ENCODE peak calls at places on chromosomes 16 and 17, in four cellular contexts. P, U, D and R are unnamed samples.

GRCh38 chr17:39222866-39223834 is 2.6 kb downstream of the STAC2 start:
- DNase-seq in P (no peak), U (no peak), D (no peak), R (no peak)

GRCh38 chr16:55668337-55669281 is 12.8 kb downstream of the SLC6A2 start:
- DNase-seq in P (peak), U (peak), D (peak), R (peak)

GRCh38 chr17:78252111-78252634 is 20.7 kb downstream of the TMEM235 start:
- DNase-seq in P (no peak), U (peak), D (no peak), R (no peak)

GRCh38 chr17:63537001-63537400 is 13.3 kb upstream of the DCAF7 start:
- DNase-seq in P (no peak), U (no peak), D (no peak), R (no peak)

GRCh38 chr17:50056961-50057330 is 1.0 kb downstream of the ITGA3 start:
- DNase-seq in P (peak), U (peak), D (no peak), R (no peak)

GRCh38 chr16:17380613-17381012 is 90.1 kb downstream of the XYLT1 start:
- DNase-seq in P (peak), U (no peak), D (no peak), R (no peak)

GRCh38 chr16:5361322-5361721 is 263.7 kb upstream of the EEF2KMT start:
- DNase-seq in P (no peak), U (no peak), D (no peak), R (no peak)

GRCh38 chr16:87133966-87134945 is 182.9 kb downstream of the C16orf95 start:
- DNase-seq in P (no peak), U (no peak), D (no peak), R (no peak)

GRCh38 chr17:27494192-27495091 is 38.2 kb downstream of the KSR1 start:
- DNase-seq in P (peak), U (peak), D (no peak), R (peak)

GRCh38 chr16:9389543-9390207 is 298.2 kb downstream of the HAPSTR1 start:
- DNase-seq in P (no peak), U (no peak), D (no peak), R (no peak)

GRCh38 chr17:45288825-45289224 is 26.9 kb upstream of the SPATA32 start:
- DNase-seq in P (no peak), U (no peak), D (no peak), R (no peak)

GRCh38 chr17:82231562-82232321 is 2.9 kb downstream of the SLC16A3 start:
- DNase-seq in P (peak), U (peak), D (no peak), R (peak)

GRCh38 chr17:14124854-14125253 is 55.5 kb downstream of the COX10 start:
- DNase-seq in P (no peak), U (no peak), D (no peak), R (no peak)

GRCh38 chr16:12170103-12171025 is 193.8 kb downstream of the SNX29 start:
- DNase-seq in P (peak), U (no peak), D (no peak), R (no peak)

GRCh38 chr17:4247981-4248388 is 15.8 kb downstream of the ANKFY1 start:
- DNase-seq in P (no peak), U (peak), D (peak), R (peak)

GRCh38 chr16:12763517-12763916 is 40.2 kb downstream of the CPPED1 start:
- DNase-seq in P (peak), U (no peak), D (no peak), R (peak)

GRCh38 chr17:80225230-80225629 is 5.0 kb downstream of the SLC26A11 start:
- DNase-seq in P (no peak), U (peak), D (no peak), R (peak)

GRCh38 chr16:10827691-10828341 is 9.2 kb upstream of the TVP23A start:
- DNase-seq in P (peak), U (no peak), D (no peak), R (no peak)

GRCh38 chr17:76273923-76274558 is 8.9 kb downstream of the UBALD2 start:
- DNase-seq in P (no peak), U (no peak), D (no peak), R (no peak)

GRCh38 chr17:59406808-59407381 is 75.4 kb downstream of the YPEL2 start:
- DNase-seq in P (peak), U (no peak), D (no peak), R (no peak)

GRCh38 chr16:15523092-15523541 is 88.7 kb downstream of the BMERB1 start:
- DNase-seq in P (no peak), U (no peak), D (no peak), R (peak)

GRCh38 chr17:17156511-17156910 is 49.6 kb downstream of the PLD6 start:
- DNase-seq in P (peak), U (no peak), D (no peak), R (no peak)

GRCh38 chr17:71978435-71978834 is 142.4 kb upstream of the SOX9 start:
- DNase-seq in P (no peak), U (no peak), D (no peak), R (no peak)

GRCh38 chr16:14329727-14330363 is 258.7 kb downstream of the MRTFB start:
- DNase-seq in P (no peak), U (no peak), D (no peak), R (no peak)

GRCh38 chr16:84278968-84279367 is 15.7 kb upstream of the WFDC1 start:
- DNase-seq in P (no peak), U (peak), D (no peak), R (peak)

GRCh38 chr16:1379054-1379862 is 27.5 kb downstream of the GNPTG start:
- DNase-seq in P (peak), U (no peak), D (no peak), R (peak)

GRCh38 chr17:33334703-33335102 is 41.6 kb upstream of the ASIC2 start:
- DNase-seq in P (no peak), U (no peak), D (no peak), R (no peak)

GRCh38 chr17:72978593-72979218 is 113.8 kb downstream of the SLC39A11 start:
- DNase-seq in P (no peak), U (no peak), D (no peak), R (no peak)

GRCh38 chr16:58022601-58023371 is 2.8 kb upstream of the MMP15 start:
- DNase-seq in P (peak), U (no peak), D (no peak), R (peak)

GRCh38 chr16:85566502-85567100 is 46.5 kb upstream of the GSE1 start:
- DNase-seq in P (no peak), U (peak), D (no peak), R (peak)

GRCh38 chr16:11424118-11424460 is 78.8 kb downstream of the RMI2 start:
- DNase-seq in P (no peak), U (no peak), D (no peak), R (no peak)

GRCh38 chr16:72552675-72553074 is 380.7 kb upstream of the PMFBP1 start:
- DNase-seq in P (peak), U (no peak), D (no peak), R (no peak)

GRCh38 chr17:16941643-16942042 is 30.3 kb downstream of the TNFRSF13B start:
- DNase-seq in P (peak), U (no peak), D (no peak), R (no peak)

GRCh38 chr16:1300664-1301476 is 8.6 kb upstream of the UBE2I start:
- DNase-seq in P (peak), U (peak), D (no peak), R (peak)

GRCh38 chr17:72175787-72176515 is 55.1 kb downstream of the SOX9 start:
- DNase-seq in P (peak), U (no peak), D (no peak), R (no peak)

GRCh38 chr17:67435122-67435521 is 58.0 kb downstream of the PITPNC1 start:
- DNase-seq in P (no peak), U (no peak), D (no peak), R (no peak)

GRCh38 chr16:24900230-24900629 is 54.5 kb downstream of the SLC5A11 start:
- DNase-seq in P (no peak), U (no peak), D (no peak), R (no peak)
- H4K5ac ChIP-seq in P (no peak), U (no peak), D (no peak), R (no peak)

GRCh38 chr17:57293077-57293476 is 36.8 kb downstream of the MSI2 start:
- DNase-seq in P (no peak), U (no peak), D (no peak), R (peak)
- H4K5ac ChIP-seq in P (no peak), U (no peak), D (no peak), R (no peak)

GRCh38 chr16:68386628-68387027 is 61.7 kb downstream of the SMPD3 start:
- DNase-seq in P (no peak), U (no peak), D (no peak), R (no peak)

GRCh38 chr16:68383858-68384257 is 64.5 kb downstream of the SMPD3 start:
- DNase-seq in P (no peak), U (no peak), D (no peak), R (no peak)

GRCh38 chr16:68382296-68382718 is 66.0 kb downstream of the SMPD3 start:
- DNase-seq in P (no peak), U (peak), D (no peak), R (no peak)

GRCh38 chr16:68385371-68385770 is 62.9 kb downstream of the SMPD3 start:
- DNase-seq in P (no peak), U (no peak), D (no peak), R (no peak)

DNA sequence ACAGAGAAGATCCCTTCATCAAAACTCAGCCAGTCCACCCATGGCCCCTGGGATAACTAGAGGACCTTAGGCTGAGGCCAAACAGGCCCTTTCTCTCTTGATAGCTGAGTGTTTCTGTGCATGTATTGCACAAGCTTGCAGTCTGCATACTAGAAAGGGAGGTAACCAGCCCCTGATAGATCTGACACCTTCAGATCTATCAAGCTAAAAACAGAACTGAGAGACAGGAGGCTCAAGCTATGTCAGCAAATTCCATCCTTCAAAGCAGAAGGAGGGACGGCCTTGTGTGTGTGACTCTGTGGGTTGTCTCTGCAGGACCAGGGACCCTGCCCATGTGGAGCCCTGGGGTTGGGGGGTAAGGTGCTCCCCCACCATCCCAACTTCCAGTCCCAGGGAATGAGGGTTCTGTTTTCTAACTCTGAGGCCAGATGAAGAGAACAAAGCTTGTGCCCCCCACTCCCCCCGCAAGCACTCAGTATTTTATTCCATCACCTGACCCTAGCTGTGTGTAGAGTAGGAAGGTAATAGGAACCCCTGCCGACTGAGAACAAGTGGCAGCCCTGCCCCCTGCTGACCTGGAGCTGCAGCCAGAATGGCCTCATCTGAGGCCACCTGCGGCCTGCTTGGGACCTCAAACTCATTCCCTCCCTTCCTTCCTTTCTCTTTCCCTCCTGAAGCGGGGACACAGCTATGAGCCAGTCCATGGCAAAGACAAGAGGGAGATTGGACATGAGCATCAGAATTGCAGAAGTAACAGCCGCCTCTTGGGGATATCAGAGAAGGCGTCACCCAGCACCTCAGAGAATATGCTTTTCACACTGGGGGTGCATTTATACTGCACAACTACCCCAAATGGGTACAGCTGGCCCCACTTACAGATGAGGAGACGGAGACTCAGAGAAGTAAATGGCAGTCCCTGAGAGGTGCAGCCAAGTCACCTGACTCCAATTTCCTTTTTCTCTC is 63.7 kb downstream of the SMPD3 start:
- DNase-seq in P (no peak), U (peak), D (no peak), R (no peak)
- H4K5ac ChIP-seq in P (no peak), U (no peak), D (no peak), R (no peak)

DNA sequence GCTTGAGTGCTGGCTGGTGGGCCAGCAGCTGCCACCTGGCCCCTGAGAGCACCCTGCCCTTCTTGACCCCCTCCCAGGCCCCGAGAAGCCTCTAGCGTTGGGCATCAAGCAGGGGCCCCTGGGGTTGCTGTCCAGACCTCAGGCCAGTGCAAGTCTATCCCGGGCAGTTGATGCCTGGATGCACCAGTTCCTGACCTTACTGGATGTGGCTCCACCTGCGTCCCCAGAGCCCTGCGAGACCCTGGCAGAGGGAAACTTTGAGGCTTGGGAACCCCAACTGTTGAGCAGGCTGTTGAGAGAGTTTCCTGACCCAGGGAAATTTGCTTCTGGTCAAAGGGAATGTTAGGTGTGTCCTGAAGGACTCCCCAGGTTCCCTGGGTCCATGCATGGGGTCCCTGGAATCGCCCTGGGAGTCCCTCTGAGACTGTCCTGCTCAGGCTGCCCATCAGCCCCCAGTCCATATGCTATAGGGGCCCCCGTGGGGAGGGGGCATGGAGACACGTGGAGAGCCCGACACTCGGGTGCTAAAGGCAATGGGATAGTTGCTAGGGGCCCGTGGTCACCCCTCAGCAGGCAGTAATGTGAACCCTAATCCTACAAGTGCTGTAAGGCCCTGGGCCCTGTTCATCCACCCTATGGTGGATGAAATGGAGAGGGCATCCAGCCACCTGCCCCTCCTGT is 46.4 kb downstream of the RAB11FIP4 start:
- DNase-seq in P (no peak), U (peak), D (no peak), R (no peak)
- H4K5ac ChIP-seq in P (no peak), U (no peak), D (no peak), R (no peak)

GRCh38 chr17:2749784-2750181 is 331 bp upstream of the CCDC92B start:
- DNase-seq in P (peak), U (peak), D (peak), R (peak)

GRCh38 chr17:2745317-2746037 is 4.0 kb downstream of the CCDC92B start:
- DNase-seq in P (no peak), U (no peak), D (no peak), R (no peak)

GRCh38 chr17:2751482-2751881 is 2.0 kb upstream of the CCDC92B start:
- DNase-seq in P (no peak), U (peak), D (no peak), R (no peak)

GRCh38 chr17:2749058-2749783 is at the start of gene CCDC92B:
- DNase-seq in P (no peak), U (peak), D (no peak), R (no peak)

GRCh38 chr17:2750721-2751120 is 1.3 kb upstream of the CCDC92B start:
- DNase-seq in P (no peak), U (no peak), D (no peak), R (no peak)
- H4K5ac ChIP-seq in P (no peak), U (no peak), D (no peak), R (no peak)